ENCODE peak calls at places on chromosome 1, in ten cellular contexts. Z is A549; R is stimulated activated effector memory CD8-positive, alpha-beta T cell treated with anti-CD3 and anti-CD28 coated beads, Interleukin-12 subunit alpha, Interleukin-12 subunit beta, amount 100 ng/mL, for 72 hours; Y is stimulated activated CD8-positive, alpha-beta memory T cell treated with anti-CD3 and anti-CD28 coated beads, Interleukin-2, amount 100 ng/mL, for 1 hour; Q is activated T-cell treated with anti-CD3 and anti-CD28 coated beads, Interleukin-2, amount 50 U/mL, for 72 hours; J is CD8-positive, alpha-beta memory T cell; K is ovary; A is HTR-8/SVneo; T is bronchial epithelial cell; W is dorsolateral prefrontal cortex. L is an unnamed sample.

GRCh38 chr1:199691540-199691939 is 336.0 kb upstream of the NR5A2 start:
- DNase-seq in J (no peak), Z (no peak), T (peak; percentile 84), R (no peak), Q (no peak), Y (no peak), A (peak; percentile 48), W (no peak), K (no peak), L (no peak)

GRCh38 chr1:47558601-47559593 is 121.1 kb downstream of the FOXD2 start:
- DNase-seq in Q (no peak), R (no peak), A (no peak), K (no peak), Y (no peak), J (no peak), W (no peak), T (peak; percentile 73), Z (peak; percentile 21), L (no peak)

GRCh38 chr1:204589409-204590038 is 73.3 kb downstream of the MDM4 start:
- DNase-seq in J (no peak), Q (no peak), Z (no peak), W (no peak), A (no peak), T (no peak), Y (no peak), R (no peak), K (no peak), L (no peak)

GRCh38 chr1:39258146-39258924 is 53.8 kb downstream of the MACF1 start:
- DNase-seq in A (peak; percentile 80), R (peak; percentile 25), Z (peak; percentile 80), J (peak; percentile 50), K (peak; percentile 83), Q (peak; percentile 65), Y (peak; percentile 37), W (peak; percentile 57), T (peak; percentile 63), L (no peak)

GRCh38 chr1:8813991-8814390 is 3.4 kb downstream of the RERE start:
- DNase-seq in R (no peak), Z (no peak), J (no peak), K (no peak), Y (no peak), T (no peak), A (no peak), W (no peak), Q (no peak), L (no peak)

GRCh38 chr1:180609643-180610555 is 21.9 kb upstream of the XPR1 start:
- DNase-seq in A (no peak), K (no peak), J (no peak), T (peak; percentile 73), Q (no peak), Z (no peak), W (no peak), R (no peak), Y (no peak), L (no peak)

GRCh38 chr1:11729498-11730428 is 6.2 kb upstream of the AGTRAP start:
- DNase-seq in Z (no peak), Y (no peak), Q (no peak), K (no peak), R (no peak), T (no peak), A (no peak), W (no peak), J (no peak), L (no peak)

GRCh38 chr1:31239653-31240241 is at the start of gene NKAIN1:
- DNase-seq in Q (peak; percentile 4), T (no peak), K (no peak), R (no peak), W (no peak), Z (no peak), J (no peak), A (peak; percentile 38), Y (no peak), L (no peak)

GRCh38 chr1:14516974-14517812 is 81.3 kb upstream of the KAZN start:
- DNase-seq in Q (no peak), K (peak; percentile 51), T (peak; percentile 62), W (no peak), Y (no peak), R (no peak), J (no peak), A (no peak), Z (no peak), L (no peak)

GRCh38 chr1:16167331-16168143 is 11.7 kb upstream of the EPHA2 start:
- DNase-seq in R (peak; percentile 48), Y (peak; percentile 34), T (no peak), J (peak; percentile 63), A (peak; percentile 57), Q (peak; percentile 71), K (peak; percentile 74), Z (no peak), W (no peak), L (no peak)

GRCh38 chr1:8095584-8095983 is 69.5 kb upstream of the ERRFI1 start:
- DNase-seq in T (peak; percentile 59), J (no peak), Y (no peak), R (no peak), Q (no peak), Z (no peak), W (no peak), K (no peak), A (no peak), L (no peak)

GRCh38 chr1:183082650-183083049 is 59.4 kb downstream of the LAMC1 start:
- DNase-seq in A (no peak), Z (no peak), K (no peak), J (no peak), Y (no peak), T (no peak), R (no peak), Q (no peak), W (no peak), L (no peak)

GRCh38 chr1:36137776-36138175 is 11.5 kb downstream of the TRAPPC3 start:
- DNase-seq in Q (no peak), T (no peak), W (no peak), Y (no peak), K (no peak), Z (no peak), R (no peak), J (no peak), A (no peak), L (no peak)

GRCh38 chr1:247054992-247055415 is 23.6 kb downstream of the ZNF670 start:
- DNase-seq in W (no peak), A (no peak), J (no peak), Q (no peak), K (no peak), T (peak; percentile 54), Z (no peak), Y (no peak), R (no peak), L (no peak)

GRCh38 chr1:193754732-193755427 is 568.5 kb upstream of the B3GALT2 start:
- DNase-seq in K (no peak), T (peak; percentile 10), J (no peak), Z (no peak), Y (no peak), R (no peak), Q (no peak), W (no peak), A (no peak), L (no peak)

GRCh38 chr1:191876631-191877030 is 281.6 kb upstream of the RGS18 start:
- DNase-seq in A (no peak), W (no peak), Y (no peak), K (no peak), R (no peak), Q (no peak), Z (no peak), T (no peak), J (no peak), L (no peak)

GRCh38 chr1:187842406-187843165 is 1013.8 kb downstream of the PLA2G4A start:
- DNase-seq in T (peak; percentile 89), J (no peak), Q (no peak), W (no peak), A (no peak), Z (no peak), Y (no peak), R (no peak), K (no peak), L (no peak)

GRCh38 chr1:7379445-7379971 is 391.6 kb upstream of the VAMP3 start:
- DNase-seq in W (no peak), J (no peak), K (no peak), Y (no peak), Z (no peak), R (no peak), A (peak; percentile 71), T (peak; percentile 84), Q (no peak), L (no peak)

GRCh38 chr1:78318011-78318410 is 172.8 kb upstream of the PTGFR start:
- DNase-seq in A (no peak), W (no peak), Q (no peak), K (no peak), T (no peak), Z (no peak), R (no peak), Y (no peak), J (no peak), L (no peak)

GRCh38 chr1:232422901-232423300 is 207.0 kb downstream of the SIPA1L2 start:
- DNase-seq in R (no peak), J (no peak), T (peak; percentile 73), A (no peak), Z (no peak), Y (no peak), Q (no peak), K (no peak), W (no peak), L (no peak)

GRCh38 chr1:39713557-39713956 is 22.3 kb upstream of the HPCAL4 start:
- DNase-seq in R (no peak), Y (no peak), Z (no peak), J (no peak), K (no peak), A (no peak), T (no peak), W (no peak), Q (no peak), L (no peak)

GRCh38 chr1:100353988-100354387 is 1.7 kb downstream of the CDC14A start:
- DNase-seq in J (no peak), Q (no peak), T (peak; percentile 49), K (no peak), Y (no peak), W (no peak), R (no peak), A (peak; percentile 33), Z (peak; percentile 20), L (no peak)

GRCh38 chr1:244653439-244654283 is 735 bp downstream of the DESI2 start:
- DNase-seq in T (peak; percentile 34), Q (no peak), K (no peak), A (no peak), J (peak; percentile 7), R (peak; percentile 25), Z (peak; percentile 16), W (no peak), Y (no peak), L (no peak)

GRCh38 chr1:23368562-23369334 is 888 bp downstream of the ZNF436 start:
- DNase-seq in W (peak; percentile 89), J (peak; percentile 82), R (peak; percentile 83), Z (peak; percentile 75), T (peak; percentile 76), Y (peak; percentile 81), Q (peak; percentile 92), A (peak; percentile 73), K (peak; percentile 91), L (peak; percentile 79)

GRCh38 chr1:77655431-77655974 is 27.0 kb downstream of the ZZZ3 start:
- DNase-seq in T (no peak), Q (no peak), A (no peak), W (no peak), K (peak; percentile 23), J (no peak), Y (no peak), R (no peak), Z (no peak), L (no peak)

GRCh38 chr1:1063945-1064831 is 9.9 kb downstream of the RNF223 start:
- DNase-seq in Q (peak; percentile 91), A (peak; percentile 95), Y (peak; percentile 76), K (peak; percentile 43), R (peak; percentile 83), Z (peak; percentile 67), J (peak; percentile 75), T (peak; percentile 77), W (no peak), L (no peak)

GRCh38 chr1:48093696-48094518 is 96.7 kb upstream of the TRABD2B start:
- DNase-seq in J (peak; percentile 52), A (peak; percentile 32), K (peak; percentile 38), R (peak; percentile 55), Z (peak; percentile 76), W (peak; percentile 52), Q (peak; percentile 77), T (peak; percentile 80), Y (peak; percentile 49), L (peak; percentile 5)

GRCh38 chr1:153375511-153375910 is at the start of gene S100A12:
- DNase-seq in T (peak; percentile 98), Z (no peak), J (no peak), A (peak; percentile 33), R (no peak), W (no peak), Y (no peak), K (no peak), Q (no peak), L (no peak)

L was measured in NCI-H1436 treated with DMSO at 0.1 percent for 48 hours.